ENCODE peak calls at places on chromosome 3, in seven cellular contexts. J, C, L, B, Q, F and G are unnamed samples. For H3K9me3, the result is how much of the 10 kb centered on the place peaks cover.

GRCh38 chr3:95911767-95912166 is 902.6 kb upstream of the EPHA6 start:
- DNase-seq in B (no peak), F (no peak), L (no peak), C (no peak), J (no peak), Q (no peak), G (no peak)

GRCh38 chr3:32913790-32914446 is 37.5 kb upstream of the CCR4 start:
- DNase-seq in Q (no peak), B (peak), F (no peak), J (peak), C (no peak), L (no peak), G (peak)

GRCh38 chr3:37321863-37322262 is 147.5 kb upstream of the LRRFIP2 start:
- DNase-seq in C (no peak), Q (no peak), F (no peak), J (no peak), B (no peak), L (no peak), G (no peak)

GRCh38 chr3:112333002-112333385 is at the start of gene CD200:
- DNase-seq in F (peak), B (peak), L (peak), C (no peak), Q (no peak), J (peak), G (peak)

GRCh38 chr3:113495035-113495434 is 19.9 kb downstream of the SPICE1 start:
- DNase-seq in L (no peak), B (no peak), F (no peak), J (no peak), C (no peak), Q (no peak), G (no peak)

GRCh38 chr3:229262-229661 is 32.7 kb downstream of the CHL1 start:
- DNase-seq in Q (no peak), C (no peak), J (no peak), B (no peak), L (no peak), F (no peak), G (no peak)

GRCh38 chr3:55271549-55271948 is 215.6 kb downstream of the WNT5A start:
- DNase-seq in C (no peak), J (no peak), F (no peak), B (no peak), L (no peak), Q (no peak), G (no peak)

GRCh38 chr3:146148468-146148931 is 12.5 kb downstream of the PLOD2 start:
- DNase-seq in L (no peak), F (no peak), B (no peak), Q (no peak), J (no peak), C (no peak), G (no peak)

GRCh38 chr3:46110701-46111493 is 83.6 kb upstream of the XCR1 start:
- DNase-seq in L (no peak), J (no peak), Q (no peak), C (no peak), B (no peak), F (no peak), G (no peak)

GRCh38 chr3:125141596-125142417 is 70.7 kb downstream of the SLC12A8 start:
- DNase-seq in F (peak), L (peak), B (peak), J (peak), C (no peak), Q (no peak), G (peak)

GRCh38 chr3:48656841-48657281 is 5.8 kb downstream of the CELSR3 start:
- DNase-seq in F (peak), J (no peak), Q (no peak), L (no peak), B (no peak), C (no peak), G (no peak)

GRCh38 chr3:142053244-142053643 is 96.1 kb downstream of the TFDP2 start:
- DNase-seq in F (no peak), B (no peak), L (no peak), C (no peak), Q (no peak), J (no peak), G (no peak)

GRCh38 chr3:20930034-20930433 is 744.0 kb upstream of the SGO1 start:
- DNase-seq in F (peak), B (no peak), C (no peak), L (no peak), Q (no peak), J (no peak), G (no peak)

GRCh38 chr3:155271343-155271613 is 22.2 kb downstream of the STRIT1 start:
- DNase-seq in C (no peak), Q (no peak), B (no peak), F (no peak), J (no peak), L (no peak), G (no peak)

GRCh38 chr3:28053759-28054158 is 187.7 kb upstream of the CMC1 start:
- DNase-seq in F (no peak), L (no peak), C (peak), Q (no peak), B (no peak), J (no peak), G (no peak)

GRCh38 chr3:27720899-27721716 is 1.0 kb downstream of the EOMES start:
- DNase-seq in B (no peak), L (no peak), C (no peak), J (no peak), F (peak), Q (no peak), G (no peak)

GRCh38 chr3:72887723-72888545 is at the start of gene GXYLT2:
- DNase-seq in J (peak), B (peak), C (peak), F (peak), L (peak), Q (peak), G (peak)

GRCh38 chr3:147924755-147925154 is 515.6 kb downstream of the ZIC1 start:
- DNase-seq in B (no peak), C (no peak), J (no peak), L (no peak), F (no peak), Q (no peak), G (no peak)

GRCh38 chr3:154060606-154061380 is 60.4 kb upstream of the ARHGEF26 start:
- DNase-seq in J (no peak), B (no peak), F (peak), C (no peak), Q (peak), L (no peak), G (no peak)

GRCh38 chr3:59456852-59457485 is 407.1 kb upstream of the CFAP20DC start:
- DNase-seq in C (no peak), J (no peak), B (no peak), L (no peak), F (no peak), Q (no peak), G (no peak)

GRCh38 chr3:194051554-194052175 is 84.3 kb upstream of the HES1 start:
- DNase-seq in L (no peak), C (no peak), Q (no peak), J (no peak), B (no peak), F (no peak), G (no peak)

GRCh38 chr3:10327592-10327991 is 6.7 kb upstream of the SEC13 start:
- DNase-seq in F (no peak), L (no peak), J (no peak), B (no peak), Q (no peak), C (no peak), G (no peak)

GRCh38 chr3:28326458-28326926 is 22.0 kb upstream of the ZCWPW2 start:
- DNase-seq in L (no peak), B (no peak), Q (no peak), C (no peak), J (no peak), F (no peak), G (no peak)

GRCh38 chr3:127275287-127275781 is 12.5 kb downstream of the PRR20G start:
- DNase-seq in F (no peak), B (no peak), C (no peak), L (no peak), Q (no peak), J (no peak), G (no peak)

GRCh38 chr3:130905551-130905950 is 11.7 kb downstream of the ATP2C1 start:
- DNase-seq in F (no peak), L (no peak), B (no peak), C (no peak), Q (no peak), J (no peak), G (no peak)

GRCh38 chr3:78285032-78285728 is 1245.3 kb downstream of the ROBO2 start:
- DNase-seq in Q (no peak), F (no peak), L (no peak), J (no peak), C (no peak), B (no peak), G (no peak)

GRCh38 chr3:18264331-18264730 is 160.8 kb downstream of the SATB1 start:
- DNase-seq in C (no peak), Q (no peak), B (no peak), L (no peak), J (no peak), F (no peak), G (no peak)

GRCh38 chr3:46742992-46743391 is 25.3 kb upstream of the PRSS50 start:
- DNase-seq in B (no peak), Q (no peak), C (no peak), J (no peak), F (no peak), L (no peak), G (no peak)

GRCh38 chr3:44721231-44722102 is 8.0 kb upstream of the ZNF501 start:
- DNase-seq in L (no peak), J (no peak), B (no peak), F (no peak), C (no peak), Q (no peak), G (no peak)

GRCh38 chr3:55857635-55858034 is 370.5 kb upstream of the WNT5A start:
- DNase-seq in L (no peak), C (no peak), Q (no peak), B (no peak), J (no peak), F (no peak), G (no peak)

GRCh38 chr3:15646924-15647511 is 45.5 kb downstream of the BTD start:
- DNase-seq in Q (peak), L (no peak), B (no peak), C (peak), J (peak), F (no peak), G (peak)

GRCh38 chr3:171846594-171846993 is 3.4 kb downstream of the TMEM212 start:
- DNase-seq in L (no peak), J (no peak), C (no peak), Q (no peak), F (no peak), B (no peak), G (no peak)

GRCh38 chr3:157180262-157180661 is 20.3 kb upstream of the CCNL1 start:
- DNase-seq in Q (no peak), L (no peak), B (no peak), C (no peak), F (no peak), J (no peak), G (no peak)
- H3K9me3 ChIP-seq in Q (under half), L (under half), B (under half), C (under half), F (under half), J (under half), G (under half)

GRCh38 chr3:14146381-14147062 is 21.7 kb downstream of the TMEM43 start:
- DNase-seq in J (no peak), L (no peak), B (no peak), F (peak), C (no peak), Q (no peak), G (no peak)
- H3K9me3 ChIP-seq in J (under half), L (under half), B (under half), F (under half), C (under half), Q (under half), G (under half)

GRCh38 chr3:165568907-165569462 is 268.2 kb downstream of the BCHE start:
- DNase-seq in B (no peak), L (no peak), C (no peak), J (no peak), F (no peak), Q (no peak), G (no peak)
- H3K9me3 ChIP-seq in B (under half), L (under half), C (under half), J (under half), F (under half), Q (under half), G (under half)

GRCh38 chr3:178989821-178990220 is 81.8 kb downstream of the ZMAT3 start:
- DNase-seq in C (no peak), J (no peak), Q (no peak), L (no peak), B (no peak), F (no peak), G (no peak)

GRCh38 chr3:178987745-178988144 is 83.9 kb downstream of the ZMAT3 start:
- DNase-seq in Q (no peak), F (no peak), L (no peak), B (no peak), C (no peak), J (no peak), G (no peak)

GRCh38 chr3:178986456-178986855 is 85.2 kb downstream of the ZMAT3 start:
- DNase-seq in J (no peak), B (no peak), Q (no peak), F (no peak), L (no peak), C (no peak), G (no peak)

GRCh38 chr3:178990293-178990692 is 81.3 kb downstream of the ZMAT3 start:
- DNase-seq in F (no peak), L (no peak), J (no peak), B (peak), Q (no peak), C (no peak), G (no peak)
- H3K9me3 ChIP-seq in F (under half), L (under half), J (under half), B (under half), Q (under half), C (under half), G (under half)

GRCh38 chr3:134527037-134527436 is 41.2 kb downstream of the CEP63 start:
- DNase-seq in B (no peak), Q (no peak), J (no peak), L (no peak), C (no peak), F (peak), G (no peak)

GRCh38 chr3:134526319-134526718 is 40.5 kb downstream of the CEP63 start:
- DNase-seq in C (no peak), B (no peak), Q (no peak), J (no peak), F (no peak), L (no peak), G (no peak)

GRCh38 chr3:134527538-134528186 is 41.8 kb downstream of the CEP63 start:
- DNase-seq in B (peak), L (no peak), F (no peak), C (no peak), Q (no peak), J (no peak), G (no peak)

GRCh38 chr3:134522541-134522940 is 36.7 kb downstream of the CEP63 start:
- DNase-seq in B (no peak), Q (no peak), L (no peak), F (no peak), J (no peak), C (no peak), G (no peak)

DNA sequence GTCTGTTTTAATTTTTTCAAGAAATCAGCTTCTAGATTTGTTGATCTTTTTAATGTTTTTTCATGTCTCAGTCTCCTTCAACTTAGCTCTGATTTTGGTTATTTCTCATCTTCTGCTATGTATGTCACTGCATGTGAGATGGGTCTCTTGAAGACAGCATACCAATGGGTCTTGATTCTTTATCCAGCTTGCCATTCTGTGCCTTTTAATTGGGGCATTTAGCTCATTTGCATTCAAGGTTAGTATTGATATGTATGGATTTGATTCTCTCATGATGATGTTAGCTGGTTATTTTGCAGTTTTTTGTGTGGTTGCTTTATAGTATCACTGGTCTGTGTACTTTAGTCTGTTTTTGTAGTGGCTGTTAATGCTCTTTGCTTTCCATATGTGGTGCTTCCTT is 39.4 kb downstream of the CEP63 start:
- DNase-seq in J (no peak), Q (no peak), F (no peak), L (no peak), B (no peak), C (no peak), G (no peak)
- H3K9me3 ChIP-seq in J (under half), Q (under half), F (under half), L (under half), B (under half), C (under half), G (under half)

DNA sequence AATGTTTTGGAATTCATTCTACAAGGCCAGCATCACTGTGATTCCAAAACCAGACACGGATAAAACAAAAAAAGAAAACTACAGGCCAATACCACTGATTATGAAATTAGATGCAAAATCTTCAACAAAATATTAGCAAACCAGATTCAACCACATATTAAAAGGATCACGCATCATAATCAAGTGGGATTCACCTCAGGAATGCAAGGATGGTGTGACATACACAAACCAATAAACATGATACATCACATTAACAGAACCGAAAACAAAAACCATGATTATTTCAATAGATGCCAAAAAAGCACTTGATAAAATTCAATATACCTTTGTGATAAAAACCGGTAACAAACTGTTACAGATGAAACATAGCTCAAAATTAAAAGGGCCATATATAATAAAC is 48.9 kb downstream of the DLG1 start:
- DNase-seq in B (no peak), L (no peak), J (no peak), Q (no peak), C (no peak), F (no peak), G (no peak)
- H3K9me3 ChIP-seq in B (under half), L (under half), J (under half), Q (under half), C (under half), F (under half), G (under half)